ENCODE peak calls at places on chromosomes 3 and 15, in six cellular contexts. One of them, this sample, is unnamed.

GRCh38 chr3:15903164-15903563 is 105.4 kb upstream of the ANKRD28 start:
- DNase-seq in H1: no peak
- DNase-seq in neuronal stem cell: no peak
- DNase-seq in H9: no peak
- DNase-seq in mesenchymal stem cell: no peak
- DNase-seq in trophoblast cell: no peak
- DNase-seq in this sample: peak; percentile 19

GRCh38 chr15:63491116-63491817 is 13.1 kb upstream of the USP3 start:
- DNase-seq in trophoblast cell: no peak
- DNase-seq in H1: no peak
- DNase-seq in mesenchymal stem cell: no peak
- DNase-seq in H9: no peak
- DNase-seq in neuronal stem cell: no peak
- DNase-seq in this sample: no peak

GRCh38 chr15:100256096-100256984 is 85.4 kb downstream of the ADAMTS17 start:
- DNase-seq in mesenchymal stem cell: no peak
- DNase-seq in trophoblast cell: no peak
- DNase-seq in H9: peak; percentile 5
- DNase-seq in neuronal stem cell: no peak
- DNase-seq in H1: no peak
- DNase-seq in this sample: no peak

GRCh38 chr15:67758610-67759300 is 66.6 kb upstream of the SKOR1 start:
- DNase-seq in mesenchymal stem cell: no peak
- DNase-seq in trophoblast cell: no peak
- DNase-seq in neuronal stem cell: no peak
- DNase-seq in H9: no peak
- DNase-seq in H1: no peak
- DNase-seq in this sample: no peak

GRCh38 chr3:24042174-24042878 is 97.2 kb downstream of the NR1D2 start:
- DNase-seq in neuronal stem cell: no peak
- DNase-seq in mesenchymal stem cell: peak; percentile 22
- DNase-seq in H9: no peak
- DNase-seq in H1: no peak
- DNase-seq in trophoblast cell: no peak
- DNase-seq in this sample: peak; percentile 58

GRCh38 chr15:94206463-94207167 is 24.7 kb upstream of the MCTP2 start:
- DNase-seq in H1: no peak
- DNase-seq in mesenchymal stem cell: peak; percentile 99
- DNase-seq in neuronal stem cell: no peak
- DNase-seq in trophoblast cell: no peak
- DNase-seq in H9: no peak
- DNase-seq in this sample: peak; percentile 89

GRCh38 chr15:37877851-37878577 is 56.4 kb upstream of the TMCO5A start:
- DNase-seq in mesenchymal stem cell: peak; percentile 70
- DNase-seq in H9: no peak
- DNase-seq in H1: no peak
- DNase-seq in trophoblast cell: no peak
- DNase-seq in neuronal stem cell: no peak
- DNase-seq in this sample: peak; percentile 92

GRCh38 chr3:190017575-190018288 is 103.0 kb downstream of the P3H2 start:
- DNase-seq in trophoblast cell: no peak
- DNase-seq in mesenchymal stem cell: peak; percentile 78
- DNase-seq in neuronal stem cell: no peak
- DNase-seq in H1: no peak
- DNase-seq in H9: no peak
- DNase-seq in this sample: peak; percentile 84

GRCh38 chr3:44434834-44435510 is 42.5 kb downstream of the ZNF445 start:
- DNase-seq in H1: no peak
- DNase-seq in neuronal stem cell: no peak
- DNase-seq in H9: no peak
- DNase-seq in mesenchymal stem cell: no peak
- DNase-seq in trophoblast cell: no peak
- DNase-seq in this sample: no peak

GRCh38 chr3:73575519-73575918 is 49.2 kb downstream of the PDZRN3 start:
- DNase-seq in mesenchymal stem cell: no peak
- DNase-seq in trophoblast cell: no peak
- DNase-seq in H1: no peak
- DNase-seq in neuronal stem cell: no peak
- DNase-seq in H9: no peak
- DNase-seq in this sample: no peak

GRCh38 chr3:117874904-117875874 is 1159.5 kb downstream of the IGSF11 start:
- DNase-seq in neuronal stem cell: no peak
- DNase-seq in H1: no peak
- DNase-seq in mesenchymal stem cell: no peak
- DNase-seq in H9: no peak
- DNase-seq in trophoblast cell: no peak
- DNase-seq in this sample: peak; percentile 52

GRCh38 chr3:183817111-183817510 is 8.3 kb downstream of the MAP6D1 start:
- DNase-seq in neuronal stem cell: no peak
- DNase-seq in H1: no peak
- DNase-seq in H9: no peak
- DNase-seq in trophoblast cell: no peak
- DNase-seq in mesenchymal stem cell: no peak
- DNase-seq in this sample: no peak

GRCh38 chr3:124094496-124094895 is 102.6 kb upstream of the ROPN1 start:
- DNase-seq in H9: no peak
- DNase-seq in neuronal stem cell: no peak
- DNase-seq in trophoblast cell: no peak
- DNase-seq in H1: no peak
- DNase-seq in mesenchymal stem cell: no peak
- DNase-seq in this sample: no peak

GRCh38 chr15:40891810-40892448 is 2.3 kb upstream of the VPS18 start:
- DNase-seq in neuronal stem cell: no peak
- DNase-seq in H1: no peak
- DNase-seq in trophoblast cell: peak; percentile 50
- DNase-seq in mesenchymal stem cell: peak; percentile 58
- DNase-seq in H9: peak; percentile 63
- DNase-seq in this sample: peak; percentile 49

GRCh38 chr15:67358812-67359211 is 104.2 kb downstream of the IQCH start:
- DNase-seq in neuronal stem cell: no peak
- DNase-seq in mesenchymal stem cell: no peak
- DNase-seq in trophoblast cell: no peak
- DNase-seq in H1: no peak
- DNase-seq in H9: no peak
- DNase-seq in this sample: no peak

GRCh38 chr3:119529883-119530282 is 29.5 kb downstream of the CD80 start:
- DNase-seq in H9: no peak
- DNase-seq in H1: no peak
- DNase-seq in neuronal stem cell: no peak
- DNase-seq in trophoblast cell: peak; percentile 33
- DNase-seq in mesenchymal stem cell: peak; percentile 22
- DNase-seq in this sample: peak; percentile 71

GRCh38 chr15:75153084-75153483 is 48.6 kb upstream of the C15orf39 start:
- DNase-seq in trophoblast cell: no peak
- DNase-seq in neuronal stem cell: no peak
- DNase-seq in mesenchymal stem cell: peak; percentile 27
- DNase-seq in H1: no peak
- DNase-seq in H9: no peak
- DNase-seq in this sample: peak; percentile 36

GRCh38 chr3:96209703-96210102 is 604.7 kb upstream of the EPHA6 start:
- DNase-seq in trophoblast cell: no peak
- DNase-seq in neuronal stem cell: no peak
- DNase-seq in H1: no peak
- DNase-seq in H9: no peak
- DNase-seq in mesenchymal stem cell: no peak
- DNase-seq in this sample: no peak

GRCh38 chr15:44066211-44066827 is 128.8 kb downstream of the FRMD5 start:
- DNase-seq in H1: peak; percentile 23
- DNase-seq in neuronal stem cell: peak; percentile 72
- DNase-seq in H9: peak; percentile 66
- DNase-seq in trophoblast cell: peak; percentile 58
- DNase-seq in mesenchymal stem cell: peak; percentile 69
- DNase-seq in this sample: peak; percentile 72

GRCh38 chr3:124256156-124256555 is 264.2 kb upstream of the ROPN1 start:
- DNase-seq in H1: no peak
- DNase-seq in neuronal stem cell: no peak
- DNase-seq in trophoblast cell: no peak
- DNase-seq in H9: no peak
- DNase-seq in mesenchymal stem cell: no peak
- DNase-seq in this sample: no peak

GRCh38 chr3:32484437-32484836 is 18.2 kb downstream of the CMTM6 start:
- DNase-seq in H9: no peak
- DNase-seq in neuronal stem cell: no peak
- DNase-seq in mesenchymal stem cell: no peak
- DNase-seq in H1: no peak
- DNase-seq in trophoblast cell: no peak
- DNase-seq in this sample: no peak

GRCh38 chr3:146163584-146163983 is 2.6 kb upstream of the PLOD2 start:
- DNase-seq in neuronal stem cell: no peak
- DNase-seq in mesenchymal stem cell: peak; percentile 64
- DNase-seq in trophoblast cell: no peak
- DNase-seq in H9: no peak
- DNase-seq in H1: no peak
- DNase-seq in this sample: peak; percentile 94

GRCh38 chr3:146164951-146165350 is 4.0 kb upstream of the PLOD2 start:
- DNase-seq in trophoblast cell: peak; percentile 31
- DNase-seq in neuronal stem cell: no peak
- DNase-seq in mesenchymal stem cell: no peak
- DNase-seq in H1: no peak
- DNase-seq in H9: no peak
- DNase-seq in this sample: no peak

GRCh38 chr3:146164506-146164905 is 3.5 kb upstream of the PLOD2 start:
- DNase-seq in H9: no peak
- DNase-seq in mesenchymal stem cell: no peak
- DNase-seq in neuronal stem cell: no peak
- DNase-seq in trophoblast cell: no peak
- DNase-seq in H1: no peak
- DNase-seq in this sample: no peak

GRCh38 chr3:146165370-146165769 is 4.4 kb upstream of the PLOD2 start:
- DNase-seq in neuronal stem cell: no peak
- DNase-seq in H1: no peak
- DNase-seq in mesenchymal stem cell: no peak
- DNase-seq in H9: no peak
- DNase-seq in trophoblast cell: peak; percentile 50
- DNase-seq in this sample: peak; percentile 85

GRCh38 chr3:146164071-146164470 is 3.1 kb upstream of the PLOD2 start:
- DNase-seq in H9: no peak
- DNase-seq in mesenchymal stem cell: no peak
- DNase-seq in H1: no peak
- DNase-seq in neuronal stem cell: no peak
- DNase-seq in trophoblast cell: no peak
- DNase-seq in this sample: no peak
- H3K14ac ChIP-seq in H9: no peak overlapping the region
- H3K14ac ChIP-seq in mesenchymal stem cell: no peak overlapping the region
- H3K14ac ChIP-seq in H1: no peak overlapping the region
- H3K14ac ChIP-seq in neuronal stem cell: no peak overlapping the region
- H3K14ac ChIP-seq in trophoblast cell: no peak overlapping the region
- H3K14ac ChIP-seq in this sample: peak overlapping the region; percentile 70

GRCh38 chr15:89645680-89646079 is 9.6 kb downstream of the KIF7 start:
- DNase-seq in mesenchymal stem cell: no peak
- DNase-seq in neuronal stem cell: no peak
- DNase-seq in H1: no peak
- DNase-seq in H9: no peak
- DNase-seq in trophoblast cell: no peak
- DNase-seq in this sample: no peak
- H3K14ac ChIP-seq in mesenchymal stem cell: no peak overlapping the region
- H3K14ac ChIP-seq in neuronal stem cell: no peak overlapping the region
- H3K14ac ChIP-seq in H1: no peak overlapping the region
- H3K14ac ChIP-seq in H9: no peak overlapping the region
- H3K14ac ChIP-seq in trophoblast cell: no peak overlapping the region
- H3K14ac ChIP-seq in this sample: no peak overlapping the region

DNA sequence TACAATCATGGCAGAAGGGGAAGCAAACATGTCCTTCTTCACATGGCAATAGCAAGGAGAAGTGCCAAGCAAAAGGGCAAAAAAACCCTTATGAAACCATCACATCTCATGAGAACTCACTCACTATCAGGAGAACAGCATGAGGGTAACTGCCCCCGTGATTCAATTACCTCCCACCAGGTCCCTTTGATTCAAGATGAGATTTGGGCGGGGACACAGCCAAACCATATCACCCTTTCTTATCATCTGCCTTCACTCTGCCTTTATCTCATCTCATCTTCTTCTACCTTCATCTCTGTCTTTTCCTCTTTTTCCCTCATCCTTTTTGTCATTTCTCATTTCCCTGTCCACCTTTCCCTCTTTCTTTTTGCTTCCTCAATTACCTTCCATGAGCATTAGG is 149.6 kb downstream of the AGBL1 start:
- DNase-seq in trophoblast cell: no peak
- DNase-seq in neuronal stem cell: no peak
- DNase-seq in mesenchymal stem cell: no peak
- DNase-seq in H1: no peak
- DNase-seq in H9: no peak
- DNase-seq in this sample: no peak
- H3K14ac ChIP-seq in trophoblast cell: no peak overlapping the region
- H3K14ac ChIP-seq in neuronal stem cell: no peak overlapping the region
- H3K14ac ChIP-seq in mesenchymal stem cell: no peak overlapping the region
- H3K14ac ChIP-seq in H1: no peak overlapping the region
- H3K14ac ChIP-seq in H9: no peak overlapping the region
- H3K14ac ChIP-seq in this sample: no peak overlapping the region

DNA sequence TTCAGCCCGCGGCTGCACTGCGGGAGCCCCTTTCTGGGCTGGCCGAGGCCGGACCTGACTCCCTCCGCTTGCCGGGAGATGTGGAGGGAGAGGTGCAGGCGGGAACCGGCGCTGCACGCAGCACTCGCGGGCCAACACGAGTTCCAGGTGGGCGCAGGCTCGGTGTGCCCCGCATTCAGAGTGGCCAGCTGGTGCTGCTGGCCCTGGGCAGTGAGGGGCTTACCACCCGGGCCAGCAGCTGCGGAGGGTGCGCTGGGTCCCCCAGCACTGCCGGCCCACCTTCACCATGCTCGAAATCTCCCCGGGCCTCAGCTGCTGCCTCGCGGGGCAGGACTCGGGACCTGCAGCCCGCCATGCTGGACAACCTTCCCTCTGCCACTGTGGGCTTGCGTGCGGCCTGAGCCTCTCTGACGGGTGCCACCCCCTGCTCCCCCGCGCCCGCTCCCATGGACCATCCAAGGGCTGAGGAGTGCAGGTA is 733.5 kb upstream of the CCDC54 start:
- DNase-seq in trophoblast cell: no peak
- DNase-seq in mesenchymal stem cell: no peak
- DNase-seq in H1: no peak
- DNase-seq in H9: no peak
- DNase-seq in neuronal stem cell: no peak
- DNase-seq in this sample: no peak
- H3K14ac ChIP-seq in trophoblast cell: no peak overlapping the region
- H3K14ac ChIP-seq in mesenchymal stem cell: no peak overlapping the region
- H3K14ac ChIP-seq in H1: no peak overlapping the region
- H3K14ac ChIP-seq in H9: no peak overlapping the region
- H3K14ac ChIP-seq in neuronal stem cell: peak overlapping the region; percentile 94
- H3K14ac ChIP-seq in this sample: no peak overlapping the region

GRCh38 chr3:148791296-148791695 is 36.3 kb upstream of the CPB1 start:
- DNase-seq in neuronal stem cell: peak; percentile 12
- DNase-seq in mesenchymal stem cell: no peak
- DNase-seq in H9: no peak
- DNase-seq in trophoblast cell: no peak
- DNase-seq in H1: no peak
- DNase-seq in this sample: no peak

GRCh38 chr3:148794357-148794756 is 33.3 kb upstream of the CPB1 start:
- DNase-seq in trophoblast cell: no peak
- DNase-seq in neuronal stem cell: no peak
- DNase-seq in mesenchymal stem cell: peak; percentile 24
- DNase-seq in H9: no peak
- DNase-seq in H1: no peak
- DNase-seq in this sample: no peak

GRCh38 chr3:148790841-148791240 is 36.8 kb upstream of the CPB1 start:
- DNase-seq in H1: no peak
- DNase-seq in neuronal stem cell: no peak
- DNase-seq in mesenchymal stem cell: peak; percentile 21
- DNase-seq in trophoblast cell: no peak
- DNase-seq in H9: no peak
- DNase-seq in this sample: no peak

GRCh38 chr3:148791955-148792354 is 35.7 kb upstream of the CPB1 start:
- DNase-seq in H9: no peak
- DNase-seq in H1: no peak
- DNase-seq in neuronal stem cell: no peak
- DNase-seq in mesenchymal stem cell: no peak
- DNase-seq in trophoblast cell: no peak
- DNase-seq in this sample: no peak

GRCh38 chr3:148792540-148792939 is 35.1 kb upstream of the CPB1 start:
- DNase-seq in H9: no peak
- DNase-seq in neuronal stem cell: no peak
- DNase-seq in mesenchymal stem cell: no peak
- DNase-seq in H1: no peak
- DNase-seq in trophoblast cell: no peak
- DNase-seq in this sample: no peak
- H3K14ac ChIP-seq in H9: no peak overlapping the region
- H3K14ac ChIP-seq in neuronal stem cell: no peak overlapping the region
- H3K14ac ChIP-seq in mesenchymal stem cell: no peak overlapping the region
- H3K14ac ChIP-seq in H1: no peak overlapping the region
- H3K14ac ChIP-seq in trophoblast cell: no peak overlapping the region
- H3K14ac ChIP-seq in this sample: no peak overlapping the region

This sample was measured in IMR-90.